ENCODE peak calls at places on chromosomes 2 and 18, in five cellular contexts. G, R, N, Q and O are unnamed samples.

GRCh38 chr18:79664525-79665125 is 15.0 kb upstream of the CTDP1 start:
- DNase-seq in G (peak; percentile 85), R (no peak), N (peak; percentile 77), Q (no peak), O (no peak)

GRCh38 chr2:44767691-44768090 is 173.8 kb upstream of the SIX3 start:
- DNase-seq in G (no peak), R (no peak), N (no peak), Q (no peak), O (no peak)

GRCh38 chr2:85160946-85161625 is 27.9 kb downstream of the TCF7L1 start:
- DNase-seq in G (no peak), R (no peak), N (no peak), Q (no peak), O (peak; percentile 27)

GRCh38 chr2:104856086-104856972 is 2.4 kb downstream of the POU3F3 start:
- DNase-seq in G (no peak), R (peak; percentile 71), N (peak; percentile 9), Q (no peak), O (peak; percentile 75)

GRCh38 chr2:63845866-63846265 is 4.2 kb downstream of the UGP2 start:
- DNase-seq in G (no peak), R (no peak), N (peak; percentile 3), Q (no peak), O (peak; percentile 90)

GRCh38 chr2:110216199-110216598 is 3.9 kb upstream of the MTLN start:
- DNase-seq in G (no peak), R (no peak), N (no peak), Q (no peak), O (no peak)

GRCh38 chr18:73007195-73007934 is 139.6 kb upstream of the NETO1 start:
- DNase-seq in G (no peak), R (no peak), N (no peak), Q (no peak), O (no peak)

GRCh38 chr18:10787293-10787901 is 261.6 kb downstream of the NAPG start:
- DNase-seq in G (peak; percentile 80), R (peak; percentile 67), N (peak; percentile 84), Q (peak; percentile 63), O (peak; percentile 75)

GRCh38 chr18:55096261-55097026 is 137.2 kb upstream of the CCDC68 start:
- DNase-seq in G (peak; percentile 72), R (peak; percentile 64), N (peak; percentile 73), Q (peak; percentile 12), O (peak; percentile 83)

GRCh38 chr2:113762377-113763118 is 6.1 kb upstream of the SLC35F5 start:
- DNase-seq in G (peak; percentile 80), R (no peak), N (peak; percentile 61), Q (no peak), O (peak; percentile 40)

GRCh38 chr2:47336259-47337238 is 66.4 kb upstream of the MSH2 start:
- DNase-seq in G (peak; percentile 46), R (no peak), N (no peak), Q (no peak), O (peak; percentile 83)

GRCh38 chr2:98465456-98466201 is 21.0 kb downstream of the INPP4A start:
- DNase-seq in G (peak; percentile 42), R (no peak), N (peak; percentile 55), Q (no peak), O (no peak)

GRCh38 chr18:51537487-51537886 is 340.0 kb upstream of the MEX3C start:
- DNase-seq in G (no peak), R (peak; percentile 78), N (peak; percentile 24), Q (peak; percentile 2), O (peak; percentile 75)

GRCh38 chr2:199335502-199335901 is 122.2 kb downstream of the SATB2 start:
- DNase-seq in G (no peak), R (no peak), N (no peak), Q (no peak), O (no peak)

GRCh38 chr2:3034396-3034795 is 343.2 kb downstream of the EIPR1 start:
- DNase-seq in G (no peak), R (no peak), N (no peak), Q (no peak), O (no peak)

GRCh38 chr2:69597843-69598610 is 45.5 kb downstream of the AAK1 start:
- DNase-seq in G (no peak), R (no peak), N (no peak), Q (no peak), O (no peak)

GRCh38 chr2:37561615-37562569 is 109.5 kb downstream of the CDC42EP3 start:
- DNase-seq in G (peak; percentile 94), R (peak; percentile 41), N (peak; percentile 91), Q (no peak), O (peak; percentile 96)

GRCh38 chr2:216012133-216012829 is 1.1 kb downstream of the MREG start:
- DNase-seq in G (no peak), R (no peak), N (peak; percentile 40), Q (no peak), O (no peak)

GRCh38 chr2:63049291-63050185 is 1.1 kb upstream of the OTX1 start:
- DNase-seq in G (peak; percentile 8), R (peak; percentile 52), N (peak; percentile 21), Q (peak; percentile 41), O (peak; percentile 60)

GRCh38 chr2:129880309-129880708 is 99.2 kb upstream of the RAB6C start:
- DNase-seq in G (no peak), R (no peak), N (no peak), Q (no peak), O (no peak)

GRCh38 chr18:49234984-49235383 is 225.5 kb downstream of the DYM start:
- DNase-seq in G (no peak), R (no peak), N (no peak), Q (no peak), O (no peak)

GRCh38 chr2:236959036-236959435 is 126.7 kb upstream of the COPS8 start:
- DNase-seq in G (no peak), R (no peak), N (no peak), Q (no peak), O (no peak)

GRCh38 chr18:9694174-9694573 is 13.9 kb upstream of the RAB31 start:
- DNase-seq in G (no peak), R (no peak), N (no peak), Q (no peak), O (no peak)

GRCh38 chr2:170034596-170034995 is 143.4 kb upstream of the MYO3B start:
- DNase-seq in G (no peak), R (no peak), N (no peak), Q (no peak), O (no peak)

GRCh38 chr2:7661532-7661931 is 744.3 kb downstream of the RNF144A start:
- DNase-seq in G (no peak), R (no peak), N (no peak), Q (no peak), O (no peak)

GRCh38 chr2:67486041-67486796 is 89.1 kb downstream of the ETAA1 start:
- DNase-seq in G (peak; percentile 32), R (no peak), N (no peak), Q (no peak), O (peak; percentile 32)

GRCh38 chr2:54456526-54457325 is 599 bp downstream of the SPTBN1 start:
- DNase-seq in G (peak; percentile 19), R (peak; percentile 44), N (peak; percentile 45), Q (peak; percentile 67), O (peak; percentile 59)

GRCh38 chr2:240425236-240425615 is 10.2 kb upstream of the GPC1 start:
- DNase-seq in G (no peak), R (no peak), N (no peak), Q (no peak), O (no peak)

GRCh38 chr2:153871231-153872221 is at the start of gene GALNT13:
- DNase-seq in G (no peak), R (peak; percentile 97), N (peak; percentile 64), Q (peak; percentile 84), O (peak; percentile 99)

GRCh38 chr2:51710222-51710621 is 678.3 kb upstream of the NRXN1 start:
- DNase-seq in G (no peak), R (peak; percentile 57), N (no peak), Q (no peak), O (peak; percentile 70)

GRCh38 chr2:37711308-37711731 is 39.9 kb upstream of the CDC42EP3 start:
- DNase-seq in G (peak; percentile 91), R (peak; percentile 47), N (peak; percentile 93), Q (no peak), O (peak; percentile 95)

DNA sequence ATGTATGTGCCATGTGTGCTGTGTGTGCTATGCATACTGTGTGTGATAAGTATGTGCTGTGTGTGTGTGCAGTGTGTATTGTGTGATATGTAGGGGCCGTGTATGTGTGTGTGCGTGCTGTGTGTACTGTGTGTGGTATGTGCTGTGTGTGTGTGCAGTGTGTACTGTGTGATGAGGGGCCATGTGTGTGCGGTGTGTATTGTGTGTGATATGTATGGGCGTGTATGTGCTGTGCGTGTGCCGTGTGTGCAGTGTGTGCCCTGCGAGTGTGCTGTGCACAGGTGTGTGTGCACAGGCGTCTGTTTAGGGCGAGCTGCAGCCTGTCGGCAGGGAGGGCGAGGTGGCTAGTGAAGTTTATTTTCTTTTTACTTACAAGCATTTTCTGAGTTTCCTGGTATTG is 16.1 kb downstream of the SNORC start:
- DNase-seq in G (no peak), R (no peak), N (no peak), Q (no peak), O (no peak)
- H3K23ac ChIP-seq in G (no peak overlapping the region), R (no peak overlapping the region), N (no peak overlapping the region), Q (no peak overlapping the region), O (no peak overlapping the region)

GRCh38 chr2:74896232-74896631 is 62.2 kb upstream of the POLE4 start:
- DNase-seq in G (no peak), R (no peak), N (no peak), Q (no peak), O (peak; percentile 25)

GRCh38 chr2:74893332-74893731 is 59.4 kb downstream of the HK2 start:
- DNase-seq in G (peak; percentile 83), R (no peak), N (peak; percentile 68), Q (no peak), O (no peak)

GRCh38 chr2:74894261-74895030 is 60.5 kb downstream of the HK2 start:
- DNase-seq in G (peak; percentile 78), R (no peak), N (peak; percentile 66), Q (no peak), O (peak; percentile 31)

GRCh38 chr2:74892609-74893008 is 58.7 kb downstream of the HK2 start:
- DNase-seq in G (no peak), R (no peak), N (no peak), Q (no peak), O (no peak)

GRCh38 chr2:74895031-74895425 is 61.1 kb downstream of the HK2 start:
- DNase-seq in G (no peak), R (no peak), N (peak; percentile 12), Q (no peak), O (no peak)
- H3K23ac ChIP-seq in G (peak overlapping the region; percentile 74), R (no peak overlapping the region), N (no peak overlapping the region), Q (no peak overlapping the region), O (no peak overlapping the region)

GRCh38 chr2:8889978-8890377 is 52.6 kb upstream of the KIDINS220 start:
- DNase-seq in G (peak; percentile 19), R (no peak), N (peak; percentile 16), Q (no peak), O (no peak)
- H3K23ac ChIP-seq in G (no peak overlapping the region), R (no peak overlapping the region), N (no peak overlapping the region), Q (no peak overlapping the region), O (no peak overlapping the region)

GRCh38 chr2:61789807-61790602 is 63.9 kb downstream of the FAM161A start:
- DNase-seq in G (no peak), R (no peak), N (no peak), Q (no peak), O (no peak)

GRCh38 chr2:61793389-61793836 is 60.4 kb downstream of the FAM161A start:
- DNase-seq in G (peak; percentile 54), R (peak; percentile 92), N (peak; percentile 72), Q (peak; percentile 58), O (peak; percentile 85)

GRCh38 chr2:61787941-61788340 is 65.9 kb downstream of the FAM161A start:
- DNase-seq in G (no peak), R (no peak), N (no peak), Q (no peak), O (peak; percentile 76)

GRCh38 chr2:61795408-61795807 is 58.5 kb downstream of the FAM161A start:
- DNase-seq in G (no peak), R (no peak), N (no peak), Q (no peak), O (no peak)

GRCh38 chr2:61792355-61792754 is 61.5 kb downstream of the FAM161A start:
- DNase-seq in G (no peak), R (no peak), N (no peak), Q (no peak), O (no peak)
- H3K23ac ChIP-seq in G (no peak overlapping the region), R (no peak overlapping the region), N (no peak overlapping the region), Q (no peak overlapping the region), O (no peak overlapping the region)